ENCODE peak calls at places on chromosome 5, in ten cellular contexts. One of them, this sample, is unnamed.
A peak's percentile ranks its signal among the peaks of the same experiment; 100 is the strongest.

GRCh38 chr5:41418220-41419031 is 92.0 kb downstream of the PLCXD3 start:
- DNase-seq in OCI-M1: no peak
- DNase-seq in NCI-H1092 treated with DMSO at 0.1 percent for 48 hours: no peak
- DNase-seq in hippocampal formation: no peak
- DNase-seq in upper lobe of right lung: no peak
- DNase-seq in IMR-90: peak; percentile 72
- DNase-seq in dermis microvascular lymphatic vessel endothelial cell: no peak
- DNase-seq in activated T-helper 1 cell treated with anti-CD3 and anti-CD28 coated beads, Interleukin-2, amount 50 U/mL, for 16 hours: no peak
- DNase-seq in heart left ventricle: peak; percentile 21
- DNase-seq in posterior vena cava: no peak
- DNase-seq in this sample: no peak

GRCh38 chr5:74326571-74327338 is 313.8 kb downstream of the ENC1 start:
- DNase-seq in OCI-M1: peak; percentile 95
- DNase-seq in NCI-H1092 treated with DMSO at 0.1 percent for 48 hours: no peak
- DNase-seq in hippocampal formation: no peak
- DNase-seq in upper lobe of right lung: no peak
- DNase-seq in IMR-90: peak; percentile 96
- DNase-seq in dermis microvascular lymphatic vessel endothelial cell: no peak
- DNase-seq in activated T-helper 1 cell treated with anti-CD3 and anti-CD28 coated beads, Interleukin-2, amount 50 U/mL, for 16 hours: no peak
- DNase-seq in heart left ventricle: no peak
- DNase-seq in posterior vena cava: no peak
- DNase-seq in this sample: no peak

GRCh38 chr5:139842321-139842720 is 46.7 kb downstream of the PSD2 start:
- DNase-seq in OCI-M1: no peak
- DNase-seq in NCI-H1092 treated with DMSO at 0.1 percent for 48 hours: no peak
- DNase-seq in hippocampal formation: no peak
- DNase-seq in upper lobe of right lung: peak; percentile 30
- DNase-seq in IMR-90: no peak
- DNase-seq in dermis microvascular lymphatic vessel endothelial cell: no peak
- DNase-seq in activated T-helper 1 cell treated with anti-CD3 and anti-CD28 coated beads, Interleukin-2, amount 50 U/mL, for 16 hours: no peak
- DNase-seq in heart left ventricle: no peak
- DNase-seq in posterior vena cava: peak; percentile 76
- DNase-seq in this sample: no peak

GRCh38 chr5:179275941-179276837 is 69.1 kb downstream of the ADAMTS2 start:
- DNase-seq in OCI-M1: no peak
- DNase-seq in NCI-H1092 treated with DMSO at 0.1 percent for 48 hours: no peak
- DNase-seq in hippocampal formation: no peak
- DNase-seq in upper lobe of right lung: no peak
- DNase-seq in IMR-90: peak; percentile 98
- DNase-seq in dermis microvascular lymphatic vessel endothelial cell: no peak
- DNase-seq in activated T-helper 1 cell treated with anti-CD3 and anti-CD28 coated beads, Interleukin-2, amount 50 U/mL, for 16 hours: no peak
- DNase-seq in heart left ventricle: peak; percentile 81
- DNase-seq in posterior vena cava: peak; percentile 96
- DNase-seq in this sample: peak; percentile 89

GRCh38 chr5:98997000-98997399 is 68.2 kb upstream of the CHD1 start:
- DNase-seq in OCI-M1: no peak
- DNase-seq in NCI-H1092 treated with DMSO at 0.1 percent for 48 hours: no peak
- DNase-seq in hippocampal formation: no peak
- DNase-seq in upper lobe of right lung: no peak
- DNase-seq in IMR-90: peak; percentile 29
- DNase-seq in dermis microvascular lymphatic vessel endothelial cell: no peak
- DNase-seq in activated T-helper 1 cell treated with anti-CD3 and anti-CD28 coated beads, Interleukin-2, amount 50 U/mL, for 16 hours: no peak
- DNase-seq in heart left ventricle: no peak
- DNase-seq in posterior vena cava: no peak
- DNase-seq in this sample: no peak

GRCh38 chr5:177301503-177302165 is 1.9 kb downstream of the RAB24 start:
- DNase-seq in OCI-M1: no peak
- DNase-seq in NCI-H1092 treated with DMSO at 0.1 percent for 48 hours: peak; percentile 15
- DNase-seq in hippocampal formation: no peak
- DNase-seq in upper lobe of right lung: no peak
- DNase-seq in IMR-90: no peak
- DNase-seq in dermis microvascular lymphatic vessel endothelial cell: no peak
- DNase-seq in activated T-helper 1 cell treated with anti-CD3 and anti-CD28 coated beads, Interleukin-2, amount 50 U/mL, for 16 hours: no peak
- DNase-seq in heart left ventricle: no peak
- DNase-seq in posterior vena cava: no peak
- DNase-seq in this sample: no peak

GRCh38 chr5:174247239-174247638 is 201.7 kb downstream of the NSG2 start:
- DNase-seq in OCI-M1: no peak
- DNase-seq in NCI-H1092 treated with DMSO at 0.1 percent for 48 hours: no peak
- DNase-seq in hippocampal formation: no peak
- DNase-seq in upper lobe of right lung: no peak
- DNase-seq in IMR-90: no peak
- DNase-seq in dermis microvascular lymphatic vessel endothelial cell: no peak
- DNase-seq in activated T-helper 1 cell treated with anti-CD3 and anti-CD28 coated beads, Interleukin-2, amount 50 U/mL, for 16 hours: no peak
- DNase-seq in heart left ventricle: no peak
- DNase-seq in posterior vena cava: no peak
- DNase-seq in this sample: no peak

GRCh38 chr5:151382576-151382975 is 35.2 kb upstream of the SLC36A2 start:
- DNase-seq in OCI-M1: no peak
- DNase-seq in NCI-H1092 treated with DMSO at 0.1 percent for 48 hours: no peak
- DNase-seq in hippocampal formation: no peak
- DNase-seq in upper lobe of right lung: no peak
- DNase-seq in IMR-90: no peak
- DNase-seq in dermis microvascular lymphatic vessel endothelial cell: no peak
- DNase-seq in activated T-helper 1 cell treated with anti-CD3 and anti-CD28 coated beads, Interleukin-2, amount 50 U/mL, for 16 hours: no peak
- DNase-seq in heart left ventricle: no peak
- DNase-seq in posterior vena cava: no peak
- DNase-seq in this sample: no peak

GRCh38 chr5:42526179-42526578 is 102.9 kb downstream of the GHR start:
- DNase-seq in OCI-M1: no peak
- DNase-seq in NCI-H1092 treated with DMSO at 0.1 percent for 48 hours: no peak
- DNase-seq in hippocampal formation: peak; percentile 16
- DNase-seq in upper lobe of right lung: no peak
- DNase-seq in IMR-90: no peak
- DNase-seq in dermis microvascular lymphatic vessel endothelial cell: no peak
- DNase-seq in activated T-helper 1 cell treated with anti-CD3 and anti-CD28 coated beads, Interleukin-2, amount 50 U/mL, for 16 hours: no peak
- DNase-seq in heart left ventricle: no peak
- DNase-seq in posterior vena cava: no peak
- DNase-seq in this sample: no peak

GRCh38 chr5:83066548-83067110 is 10.6 kb downstream of the TMEM167A start:
- DNase-seq in OCI-M1: no peak
- DNase-seq in NCI-H1092 treated with DMSO at 0.1 percent for 48 hours: no peak
- DNase-seq in hippocampal formation: no peak
- DNase-seq in upper lobe of right lung: no peak
- DNase-seq in IMR-90: no peak
- DNase-seq in dermis microvascular lymphatic vessel endothelial cell: no peak
- DNase-seq in activated T-helper 1 cell treated with anti-CD3 and anti-CD28 coated beads, Interleukin-2, amount 50 U/mL, for 16 hours: no peak
- DNase-seq in heart left ventricle: no peak
- DNase-seq in posterior vena cava: no peak
- DNase-seq in this sample: no peak

GRCh38 chr5:128774605-128775004 is 190.7 kb upstream of the SLC27A6 start:
- DNase-seq in OCI-M1: peak; percentile 68
- DNase-seq in NCI-H1092 treated with DMSO at 0.1 percent for 48 hours: no peak
- DNase-seq in hippocampal formation: no peak
- DNase-seq in upper lobe of right lung: no peak
- DNase-seq in IMR-90: peak; percentile 78
- DNase-seq in dermis microvascular lymphatic vessel endothelial cell: no peak
- DNase-seq in activated T-helper 1 cell treated with anti-CD3 and anti-CD28 coated beads, Interleukin-2, amount 50 U/mL, for 16 hours: no peak
- DNase-seq in heart left ventricle: no peak
- DNase-seq in posterior vena cava: no peak
- DNase-seq in this sample: no peak

GRCh38 chr5:13643734-13644133 is 300.8 kb downstream of the DNAH5 start:
- DNase-seq in OCI-M1: no peak
- DNase-seq in NCI-H1092 treated with DMSO at 0.1 percent for 48 hours: no peak
- DNase-seq in hippocampal formation: no peak
- DNase-seq in upper lobe of right lung: no peak
- DNase-seq in IMR-90: no peak
- DNase-seq in dermis microvascular lymphatic vessel endothelial cell: no peak
- DNase-seq in activated T-helper 1 cell treated with anti-CD3 and anti-CD28 coated beads, Interleukin-2, amount 50 U/mL, for 16 hours: no peak
- DNase-seq in heart left ventricle: no peak
- DNase-seq in posterior vena cava: no peak
- DNase-seq in this sample: no peak

GRCh38 chr5:109533847-109534272 is 124.1 kb upstream of the PJA2 start:
- DNase-seq in OCI-M1: no peak
- DNase-seq in NCI-H1092 treated with DMSO at 0.1 percent for 48 hours: no peak
- DNase-seq in hippocampal formation: no peak
- DNase-seq in upper lobe of right lung: no peak
- DNase-seq in IMR-90: no peak
- DNase-seq in dermis microvascular lymphatic vessel endothelial cell: no peak
- DNase-seq in activated T-helper 1 cell treated with anti-CD3 and anti-CD28 coated beads, Interleukin-2, amount 50 U/mL, for 16 hours: no peak
- DNase-seq in heart left ventricle: no peak
- DNase-seq in posterior vena cava: no peak
- DNase-seq in this sample: no peak

This sample was measured in sciatic nerve.